ENCODE peak calls at places on chromosomes 6 and 20, in six cellular contexts. C is fibroblast of mammary gland; F is NCI-H146; O is foreskin keratinocyte; X is stomach; P is stimulated activated CD8-positive, alpha-beta memory T cell treated with anti-CD3 and anti-CD28 coated beads, Interleukin-4, amount 100 ng/mL, for 4 hours. Q is an unnamed sample.

GRCh38 chr6:117483645-117484016 is 1.2 kb downstream of the DCBLD1 start:
- DNase-seq in O (no peak), F (peak), P (no peak), X (no peak), C (peak), Q (no peak)

GRCh38 chr6:35833534-35833933 is 28.4 kb downstream of the LHFPL5 start:
- DNase-seq in C (peak), F (no peak), O (no peak), X (no peak), P (no peak), Q (no peak)

GRCh38 chr6:3929281-3929798 is 80.2 kb downstream of the FAM50B start:
- DNase-seq in O (no peak), C (peak), P (no peak), F (no peak), X (no peak), Q (no peak)

GRCh38 chr6:132362318-132363185 is 38.7 kb downstream of the MOXD1 start:
- DNase-seq in O (no peak), P (no peak), F (no peak), C (peak), X (no peak), Q (no peak)

GRCh38 chr20:39523405-39523804 is 561.3 kb downstream of the DHX35 start:
- DNase-seq in C (no peak), P (no peak), F (no peak), O (no peak), X (no peak), Q (no peak)

GRCh38 chr20:53883098-53883762 is 187.2 kb downstream of the BCAS1 start:
- DNase-seq in O (no peak), C (peak), X (no peak), F (no peak), P (peak), Q (no peak)

GRCh38 chr20:48686238-48687096 is 141.3 kb downstream of the PREX1 start:
- DNase-seq in O (no peak), P (no peak), F (no peak), X (peak), C (peak), Q (no peak)

GRCh38 chr6:29507319-29507718 is 19.6 kb upstream of the MAS1L start:
- DNase-seq in F (no peak), O (no peak), C (no peak), X (no peak), P (no peak), Q (peak)

GRCh38 chr6:35381132-35381531 is 38.8 kb downstream of the PPARD start:
- DNase-seq in C (peak), X (no peak), F (no peak), O (no peak), P (no peak), Q (no peak)

Q was measured in lung.